ENCODE peak calls at places on chromosomes 7 and 10, in eight cellular contexts. Z is transverse colon; P is CD4-positive, alpha-beta T cell; M is OCI-LY7; D is AG10803; Y is astrocyte; F is fibroblast of villous mesenchyme; W is upper lobe of right lung. H is an unnamed sample.

GRCh38 chr7:66016131-66016461 is 34.1 kb upstream of the GUSB start:
- DNase-seq in Z (no peak), P (no peak), M (no peak), D (peak; percentile 42), Y (peak; percentile 57), F (peak; percentile 35), W (no peak), H (peak; percentile 58)

GRCh38 chr10:103502849-103503660 is 9.6 kb downstream of the NEURL1 start:
- DNase-seq in Z (no peak), P (no peak), M (no peak), D (no peak), Y (no peak), F (no peak), W (peak; percentile 26), H (no peak)

GRCh38 chr7:50466815-50467569 is 16.8 kb upstream of the FIGNL1 start:
- DNase-seq in Z (no peak), P (no peak), M (no peak), D (no peak), Y (no peak), F (no peak), W (no peak), H (no peak)

GRCh38 chr7:35630573-35630972 is 64.4 kb downstream of the HERPUD2 start:
- DNase-seq in Z (no peak), P (no peak), M (no peak), D (peak; percentile 33), Y (peak; percentile 39), F (peak; percentile 33), W (no peak), H (peak; percentile 66)

GRCh38 chr10:15136960-15137359 is 31.5 kb downstream of the NMT2 start:
- DNase-seq in Z (no peak), P (no peak), M (no peak), D (peak; percentile 6), Y (no peak), F (peak; percentile 57), W (no peak), H (peak; percentile 60)

GRCh38 chr7:132451161-132451560 is 125.1 kb downstream of the PLXNA4 start:
- DNase-seq in Z (peak; percentile 21), P (no peak), M (no peak), D (no peak), Y (no peak), F (no peak), W (no peak), H (no peak)

GRCh38 chr7:39602351-39602750 is 21.0 kb upstream of the RALA start:
- DNase-seq in Z (no peak), P (no peak), M (no peak), D (no peak), Y (no peak), F (no peak), W (no peak), H (no peak)

GRCh38 chr10:47361293-47361692 is 13.1 kb downstream of the RBP3 start:
- DNase-seq in Z (peak; percentile 34), P (no peak), M (peak; percentile 44), D (peak; percentile 15), Y (no peak), F (peak; percentile 50), W (no peak), H (peak; percentile 35)

GRCh38 chr7:26279405-26279804 is 12.3 kb upstream of the SNX10 start:
- DNase-seq in Z (no peak), P (no peak), M (no peak), D (peak; percentile 20), Y (no peak), F (no peak), W (no peak), H (peak; percentile 42)

GRCh38 chr10:129046074-129046681 is 420.9 kb upstream of the MGMT start:
- DNase-seq in Z (no peak), P (no peak), M (no peak), D (no peak), Y (no peak), F (no peak), W (no peak), H (peak; percentile 30)

GRCh38 chr7:140649566-140650205 is 9.1 kb upstream of the DENND2A start:
- DNase-seq in Z (no peak), P (no peak), M (no peak), D (no peak), Y (peak; percentile 34), F (no peak), W (peak; percentile 12), H (no peak)

GRCh38 chr7:128792471-128793183 is 859 bp downstream of the CCDC136 start:
- DNase-seq in Z (no peak), P (no peak), M (peak; percentile 17), D (no peak), Y (no peak), F (no peak), W (no peak), H (no peak)

GRCh38 chr10:5480162-5480931 is 19.0 kb downstream of the CALML5 start:
- DNase-seq in Z (no peak), P (no peak), M (no peak), D (no peak), Y (no peak), F (no peak), W (no peak), H (no peak)

GRCh38 chr7:11698273-11698930 is 133.6 kb downstream of the THSD7A start:
- DNase-seq in Z (no peak), P (no peak), M (no peak), D (no peak), Y (no peak), F (no peak), W (no peak), H (no peak)

GRCh38 chr10:24254180-24254579 is 45.2 kb downstream of the KIAA1217 start:
- DNase-seq in Z (no peak), P (no peak), M (no peak), D (peak; percentile 29), Y (peak; percentile 86), F (no peak), W (no peak), H (peak; percentile 75)

DNA sequence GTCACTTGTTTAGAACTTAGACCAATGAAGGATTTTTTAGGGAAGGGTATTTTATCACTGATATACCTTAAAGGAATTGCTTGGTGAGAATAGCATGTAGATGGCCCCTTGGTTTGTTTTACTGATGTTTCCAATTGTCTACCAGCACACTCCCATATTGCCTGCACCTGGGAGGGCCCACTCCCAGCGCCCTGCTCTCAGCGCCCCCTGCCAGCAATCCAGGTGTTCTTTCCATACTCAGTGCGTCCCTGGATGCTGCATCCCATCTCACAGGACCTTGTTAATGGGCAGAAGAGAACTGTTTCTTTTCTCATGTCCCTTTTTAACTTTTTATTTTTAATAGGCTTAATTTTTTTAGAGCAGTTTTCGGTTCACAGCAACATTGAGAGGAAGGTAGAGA is 24.1 kb upstream of the SFRP5 start:
- DNase-seq in Z (no peak), P (no peak), M (no peak), D (no peak), Y (no peak), F (no peak), W (no peak), H (no peak)
- TF ChIP-seq CTCF in Z (no peak), P (no peak), M (no peak), D (no peak), Y (no peak), F (no peak), W (no peak), H (no peak)

GRCh38 chr7:55587687-55588378 is 15.5 kb upstream of the VOPP1 start:
- DNase-seq in Z (no peak), P (no peak), M (no peak), D (no peak), Y (no peak), F (no peak), W (no peak), H (no peak)

GRCh38 chr7:55589905-55590304 is 17.6 kb upstream of the VOPP1 start:
- DNase-seq in Z (no peak), P (no peak), M (no peak), D (no peak), Y (no peak), F (no peak), W (no peak), H (no peak)

GRCh38 chr7:55590517-55591281 is 18.4 kb upstream of the VOPP1 start:
- DNase-seq in Z (no peak), P (no peak), M (no peak), D (no peak), Y (no peak), F (no peak), W (no peak), H (no peak)

GRCh38 chr7:55588379-55588699 is 16.0 kb upstream of the VOPP1 start:
- DNase-seq in Z (no peak), P (no peak), M (no peak), D (no peak), Y (no peak), F (no peak), W (no peak), H (no peak)

DNA sequence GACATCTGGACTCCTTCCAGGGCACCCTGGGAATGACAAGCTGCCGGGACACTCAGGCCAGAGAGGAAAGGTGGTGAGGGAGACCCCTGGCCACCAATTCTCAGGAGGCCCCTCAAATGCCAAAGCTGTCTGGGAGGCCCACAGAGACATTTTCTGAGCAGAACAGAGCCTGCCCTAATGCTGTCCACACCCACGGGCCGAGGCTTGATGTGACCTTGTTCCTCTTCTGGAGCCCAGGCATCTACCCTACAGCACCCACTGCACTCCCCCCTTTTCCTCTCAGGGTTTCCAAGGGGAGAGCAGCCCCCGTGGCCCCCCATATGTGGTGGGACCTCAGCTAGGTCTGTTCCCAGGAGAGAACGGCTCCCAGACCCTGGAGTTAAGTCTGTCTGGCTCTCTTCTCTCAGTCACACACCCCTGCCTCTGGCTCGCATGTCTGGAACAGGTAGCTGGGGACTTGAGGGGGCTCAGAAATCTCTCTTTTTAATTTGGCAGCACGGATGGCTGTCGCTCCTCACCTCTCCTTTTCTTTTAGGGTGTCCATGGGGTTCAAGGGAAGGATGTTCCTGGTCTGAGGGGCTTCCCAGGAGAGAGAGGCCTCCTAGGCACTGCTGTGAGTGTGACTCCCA is 16.8 kb upstream of the VOPP1 start:
- DNase-seq in Z (no peak), P (no peak), M (no peak), D (no peak), Y (no peak), F (no peak), W (no peak), H (no peak)
- TF ChIP-seq CTCF in Z (no peak), P (no peak), M (no peak), D (no peak), Y (no peak), F (no peak), W (no peak), H (no peak)

DNA sequence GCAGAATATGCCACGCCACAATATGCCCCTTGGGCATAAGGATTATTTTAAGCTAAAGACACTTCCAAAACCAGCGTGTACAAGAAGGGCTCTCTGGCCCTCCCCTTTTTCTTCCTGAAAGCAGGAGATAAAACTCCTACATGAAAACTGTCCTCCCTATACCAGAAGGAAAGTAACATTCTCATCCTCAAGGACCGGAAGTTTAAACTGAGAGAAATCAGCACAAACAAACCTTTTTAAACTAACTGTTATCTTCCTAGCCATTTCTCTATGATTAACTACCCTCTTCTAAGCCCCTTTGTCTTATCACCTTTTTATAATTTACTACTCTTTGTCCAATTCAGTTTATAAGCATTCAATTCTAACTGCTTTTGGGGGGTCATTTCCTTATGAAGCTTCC is 16.4 kb upstream of the RAPGEF5 start:
- DNase-seq in Z (no peak), P (no peak), M (no peak), D (no peak), Y (no peak), F (no peak), W (no peak), H (no peak)
- TF ChIP-seq CTCF in Z (no peak), P (no peak), M (no peak), D (no peak), Y (no peak), F (no peak), W (no peak), H (no peak)

DNA sequence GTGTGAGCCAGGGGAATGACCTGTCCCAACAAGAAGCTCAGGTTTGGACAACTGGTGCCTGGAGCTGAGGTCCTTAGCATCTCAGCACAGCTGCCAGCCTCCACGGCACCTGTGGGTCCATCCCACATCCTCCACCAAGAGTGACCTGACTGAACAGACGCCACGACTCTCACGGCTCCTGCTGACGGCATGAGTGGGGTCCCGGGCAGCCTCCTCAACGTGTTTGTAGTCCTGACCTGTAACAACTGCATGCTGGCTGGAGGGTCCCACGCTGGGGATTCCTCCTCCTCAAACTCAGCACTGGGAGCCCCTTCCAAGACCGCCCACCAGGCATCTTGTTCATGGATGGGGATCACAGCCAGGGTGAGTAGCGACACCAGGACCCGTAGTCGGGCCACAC is 36.2 kb downstream of the FAM20C start:
- DNase-seq in Z (no peak), P (no peak), M (no peak), D (no peak), Y (no peak), F (no peak), W (no peak), H (no peak)
- TF ChIP-seq CTCF in Z (no peak), P (no peak), M (no peak), D (no peak), Y (no peak), F (no peak), W (no peak), H (no peak)

H was measured in fibroblast of mammary gland.